ENCODE peak calls at places on chromosome 3, in ten cellular contexts. K is glomerular endothelial cell; Y is right cardiac atrium; S is AG04450; B is progenitor cell of endocrine pancreas; P is GM03348; E is T-helper 1 cell; Z is NCI-H2029; V is stimulated activated CD8-positive, alpha-beta memory T cell treated with anti-CD3 and anti-CD28 coated beads, Interleukin-2, amount 100 ng/mL, for 48 hours; J is M059J. W is an unnamed sample.

GRCh38 chr3:130839815-130840214 is 54.1 kb upstream of the ATP2C1 start:
- DNase-seq in V (no peak), B (no peak), K (no peak), S (no peak), J (no peak), P (no peak), Z (peak; percentile 72), E (no peak), Y (no peak), W (no peak)

GRCh38 chr3:43674345-43675085 is 16.2 kb upstream of the ABHD5 start:
- DNase-seq in E (no peak), K (no peak), J (no peak), V (no peak), B (no peak), Z (no peak), Y (no peak), S (no peak), P (no peak), W (no peak)

GRCh38 chr3:152444029-152444641 is 175.4 kb downstream of the MBNL1 start:
- DNase-seq in P (peak; percentile 43), K (peak; percentile 50), V (no peak), J (peak; percentile 71), Z (peak; percentile 4), B (no peak), S (peak; percentile 36), Y (no peak), E (peak; percentile 24), W (peak; percentile 18)

GRCh38 chr3:41202075-41202833 is 2.9 kb downstream of the CTNNB1 start:
- DNase-seq in V (no peak), Z (no peak), B (no peak), J (no peak), P (no peak), E (no peak), K (no peak), S (no peak), Y (no peak), W (no peak)

GRCh38 chr3:100260081-100260684 is 609 bp upstream of the TBC1D23 start:
- DNase-seq in Y (peak; percentile 74), E (no peak), S (no peak), Z (peak; percentile 9), B (peak; percentile 13), P (no peak), J (peak; percentile 64), K (no peak), V (no peak), W (no peak)

GRCh38 chr3:129312021-129312639 is 33.5 kb downstream of the HMCES start:
- DNase-seq in J (peak; percentile 24), S (no peak), V (no peak), P (no peak), B (no peak), K (no peak), E (peak; percentile 28), Z (no peak), Y (no peak), W (no peak)

GRCh38 chr3:51682079-51682478 is 11.0 kb downstream of the TEX264 start:
- DNase-seq in Y (peak; percentile 48), P (peak; percentile 93), S (peak; percentile 67), J (peak; percentile 81), Z (peak; percentile 42), E (peak; percentile 93), B (no peak), K (no peak), V (peak; percentile 53), W (peak; percentile 30)

GRCh38 chr3:14523792-14524191 is 16.4 kb downstream of the GRIP2 start:
- DNase-seq in Z (no peak), J (peak; percentile 63), K (no peak), Y (no peak), P (no peak), B (no peak), E (no peak), V (no peak), S (no peak), W (no peak)

GRCh38 chr3:140128217-140129137 is 193.5 kb downstream of the CLSTN2 start:
- DNase-seq in K (no peak), Z (no peak), B (peak; percentile 17), S (no peak), V (no peak), E (no peak), Y (no peak), P (peak; percentile 66), J (peak; percentile 63), W (no peak)

GRCh38 chr3:74592359-74592758 is 22.1 kb downstream of the CNTN3 start:
- DNase-seq in V (no peak), S (no peak), K (no peak), Z (no peak), B (no peak), P (no peak), Y (no peak), J (no peak), E (no peak), W (no peak)

GRCh38 chr3:127831723-127832172 is 9.4 kb upstream of the MGLL start:
- DNase-seq in B (peak; percentile 26), P (peak; percentile 73), Y (peak; percentile 45), E (peak; percentile 30), V (peak; percentile 23), Z (peak; percentile 59), J (no peak), S (no peak), K (no peak), W (no peak)

GRCh38 chr3:56845505-56845904 is 43.8 kb upstream of the ARHGEF3 start:
- DNase-seq in B (no peak), Y (no peak), E (no peak), K (no peak), P (peak; percentile 37), S (no peak), J (peak; percentile 48), V (no peak), Z (no peak), W (no peak)

GRCh38 chr3:37197810-37198371 is 23.5 kb upstream of the LRRFIP2 start:
- DNase-seq in V (no peak), J (peak; percentile 92), Z (no peak), E (no peak), B (no peak), S (no peak), P (peak; percentile 44), Y (no peak), K (no peak), W (no peak)

GRCh38 chr3:127690823-127691452 is 18.2 kb downstream of the ABTB1 start:
- DNase-seq in E (no peak), S (no peak), K (no peak), Y (peak; percentile 58), Z (no peak), J (peak; percentile 75), V (no peak), P (peak; percentile 77), B (no peak), W (no peak)

GRCh38 chr3:140942221-140943104 is 827 bp downstream of the SLC25A36 start:
- DNase-seq in E (peak; percentile 32), Z (peak; percentile 48), P (peak; percentile 80), V (peak; percentile 34), K (no peak), Y (peak; percentile 53), J (peak; percentile 76), S (no peak), B (peak; percentile 57), W (peak; percentile 19)

W was measured in NCI-H748 treated with DMSO at 0.1 percent for 48 hours.